ENCODE peak calls at places on chromosomes 1 and 21, in seven cellular contexts. One of them, this sample, is unnamed.

GRCh38 chr21:37367758-37368535 is 1.4 kb downstream of the DYRK1A start:
- DNase-seq in HT1080: peak
- DNase-seq in cardiac muscle cell: peak
- DNase-seq in naive B cell: peak
- DNase-seq in T-cell: peak
- DNase-seq in NCI-H2081: no peak
- DNase-seq in stimulated activated CD4-positive, alpha-beta T cell treated with anti-CD3 and anti-CD28 coated beads, Interleukin-12 subunit alpha, Interleukin-12 subunit beta, amount 100 ng/mL, for 48 hours: no peak
- DNase-seq in this sample: no peak

GRCh38 chr1:63630238-63630637 is 37.0 kb downstream of the PGM1 start:
- DNase-seq in naive B cell: no peak
- DNase-seq in T-cell: no peak
- DNase-seq in HT1080: no peak
- DNase-seq in cardiac muscle cell: no peak
- DNase-seq in stimulated activated CD4-positive, alpha-beta T cell treated with anti-CD3 and anti-CD28 coated beads, Interleukin-12 subunit alpha, Interleukin-12 subunit beta, amount 100 ng/mL, for 48 hours: no peak
- DNase-seq in NCI-H2081: no peak
- DNase-seq in this sample: no peak

GRCh38 chr21:15638856-15639549 is 90.8 kb upstream of the USP25 start:
- DNase-seq in stimulated activated CD4-positive, alpha-beta T cell treated with anti-CD3 and anti-CD28 coated beads, Interleukin-12 subunit alpha, Interleukin-12 subunit beta, amount 100 ng/mL, for 48 hours: no peak
- DNase-seq in T-cell: no peak
- DNase-seq in NCI-H2081: no peak
- DNase-seq in naive B cell: no peak
- DNase-seq in cardiac muscle cell: peak
- DNase-seq in HT1080: no peak
- DNase-seq in this sample: no peak

GRCh38 chr1:159856576-159856975 is 5.9 kb downstream of the VSIG8 start:
- DNase-seq in naive B cell: no peak
- DNase-seq in T-cell: no peak
- DNase-seq in NCI-H2081: no peak
- DNase-seq in cardiac muscle cell: no peak
- DNase-seq in stimulated activated CD4-positive, alpha-beta T cell treated with anti-CD3 and anti-CD28 coated beads, Interleukin-12 subunit alpha, Interleukin-12 subunit beta, amount 100 ng/mL, for 48 hours: no peak
- DNase-seq in HT1080: peak
- DNase-seq in this sample: no peak

GRCh38 chr21:19031956-19032355 is 628.4 kb upstream of the TMPRSS15 start:
- DNase-seq in T-cell: no peak
- DNase-seq in stimulated activated CD4-positive, alpha-beta T cell treated with anti-CD3 and anti-CD28 coated beads, Interleukin-12 subunit alpha, Interleukin-12 subunit beta, amount 100 ng/mL, for 48 hours: no peak
- DNase-seq in naive B cell: no peak
- DNase-seq in NCI-H2081: no peak
- DNase-seq in HT1080: no peak
- DNase-seq in cardiac muscle cell: no peak
- DNase-seq in this sample: peak

GRCh38 chr1:29230553-29231378 is at the start of gene MECR:
- DNase-seq in stimulated activated CD4-positive, alpha-beta T cell treated with anti-CD3 and anti-CD28 coated beads, Interleukin-12 subunit alpha, Interleukin-12 subunit beta, amount 100 ng/mL, for 48 hours: peak
- DNase-seq in cardiac muscle cell: peak
- DNase-seq in T-cell: peak
- DNase-seq in naive B cell: peak
- DNase-seq in NCI-H2081: peak
- DNase-seq in HT1080: peak
- DNase-seq in this sample: peak

GRCh38 chr1:179126338-179127060 is 44.6 kb downstream of the TOR3A start:
- DNase-seq in stimulated activated CD4-positive, alpha-beta T cell treated with anti-CD3 and anti-CD28 coated beads, Interleukin-12 subunit alpha, Interleukin-12 subunit beta, amount 100 ng/mL, for 48 hours: no peak
- DNase-seq in NCI-H2081: no peak
- DNase-seq in T-cell: no peak
- DNase-seq in naive B cell: no peak
- DNase-seq in HT1080: no peak
- DNase-seq in cardiac muscle cell: no peak
- DNase-seq in this sample: no peak

GRCh38 chr1:96313216-96313615 is 408.4 kb upstream of the PTBP2 start:
- DNase-seq in stimulated activated CD4-positive, alpha-beta T cell treated with anti-CD3 and anti-CD28 coated beads, Interleukin-12 subunit alpha, Interleukin-12 subunit beta, amount 100 ng/mL, for 48 hours: no peak
- DNase-seq in cardiac muscle cell: peak
- DNase-seq in NCI-H2081: no peak
- DNase-seq in T-cell: no peak
- DNase-seq in HT1080: peak
- DNase-seq in naive B cell: no peak
- DNase-seq in this sample: peak

GRCh38 chr1:156675271-156675708 is 1.9 kb downstream of the NES start:
- DNase-seq in T-cell: no peak
- DNase-seq in naive B cell: no peak
- DNase-seq in stimulated activated CD4-positive, alpha-beta T cell treated with anti-CD3 and anti-CD28 coated beads, Interleukin-12 subunit alpha, Interleukin-12 subunit beta, amount 100 ng/mL, for 48 hours: no peak
- DNase-seq in HT1080: no peak
- DNase-seq in NCI-H2081: no peak
- DNase-seq in cardiac muscle cell: peak
- DNase-seq in this sample: no peak

GRCh38 chr1:153968000-153968363 is 280 bp downstream of the CREB3L4 start:
- DNase-seq in naive B cell: no peak
- DNase-seq in NCI-H2081: peak
- DNase-seq in T-cell: no peak
- DNase-seq in cardiac muscle cell: no peak
- DNase-seq in stimulated activated CD4-positive, alpha-beta T cell treated with anti-CD3 and anti-CD28 coated beads, Interleukin-12 subunit alpha, Interleukin-12 subunit beta, amount 100 ng/mL, for 48 hours: no peak
- DNase-seq in HT1080: no peak
- DNase-seq in this sample: no peak

GRCh38 chr1:31575373-31576140 is 758 bp upstream of the TINAGL1 start:
- DNase-seq in stimulated activated CD4-positive, alpha-beta T cell treated with anti-CD3 and anti-CD28 coated beads, Interleukin-12 subunit alpha, Interleukin-12 subunit beta, amount 100 ng/mL, for 48 hours: no peak
- DNase-seq in T-cell: no peak
- DNase-seq in naive B cell: no peak
- DNase-seq in NCI-H2081: no peak
- DNase-seq in cardiac muscle cell: no peak
- DNase-seq in HT1080: no peak
- DNase-seq in this sample: no peak

GRCh38 chr1:113391643-113392271 is 1.4 kb downstream of the MAGI3 start:
- DNase-seq in NCI-H2081: peak
- DNase-seq in cardiac muscle cell: no peak
- DNase-seq in stimulated activated CD4-positive, alpha-beta T cell treated with anti-CD3 and anti-CD28 coated beads, Interleukin-12 subunit alpha, Interleukin-12 subunit beta, amount 100 ng/mL, for 48 hours: no peak
- DNase-seq in naive B cell: no peak
- DNase-seq in HT1080: no peak
- DNase-seq in T-cell: peak
- DNase-seq in this sample: peak

GRCh38 chr21:44686000-44686781 is 4.2 kb upstream of the KRTAP12-1 start:
- DNase-seq in naive B cell: no peak
- DNase-seq in NCI-H2081: no peak
- DNase-seq in T-cell: no peak
- DNase-seq in cardiac muscle cell: no peak
- DNase-seq in HT1080: no peak
- DNase-seq in stimulated activated CD4-positive, alpha-beta T cell treated with anti-CD3 and anti-CD28 coated beads, Interleukin-12 subunit alpha, Interleukin-12 subunit beta, amount 100 ng/mL, for 48 hours: no peak
- DNase-seq in this sample: no peak

GRCh38 chr1:151166506-151166956 is 587 bp downstream of the SCNM1 start:
- DNase-seq in NCI-H2081: no peak
- DNase-seq in cardiac muscle cell: peak
- DNase-seq in naive B cell: no peak
- DNase-seq in HT1080: peak
- DNase-seq in stimulated activated CD4-positive, alpha-beta T cell treated with anti-CD3 and anti-CD28 coated beads, Interleukin-12 subunit alpha, Interleukin-12 subunit beta, amount 100 ng/mL, for 48 hours: no peak
- DNase-seq in T-cell: no peak
- DNase-seq in this sample: no peak

GRCh38 chr1:229341811-229342304 is 989 bp downstream of the CCSAP start:
- DNase-seq in T-cell: no peak
- DNase-seq in HT1080: no peak
- DNase-seq in NCI-H2081: peak
- DNase-seq in naive B cell: peak
- DNase-seq in cardiac muscle cell: peak
- DNase-seq in stimulated activated CD4-positive, alpha-beta T cell treated with anti-CD3 and anti-CD28 coated beads, Interleukin-12 subunit alpha, Interleukin-12 subunit beta, amount 100 ng/mL, for 48 hours: no peak
- DNase-seq in this sample: no peak

GRCh38 chr1:21510885-21511578 is 1.8 kb downstream of the ALPL start:
- DNase-seq in HT1080: no peak
- DNase-seq in stimulated activated CD4-positive, alpha-beta T cell treated with anti-CD3 and anti-CD28 coated beads, Interleukin-12 subunit alpha, Interleukin-12 subunit beta, amount 100 ng/mL, for 48 hours: no peak
- DNase-seq in T-cell: no peak
- DNase-seq in cardiac muscle cell: peak
- DNase-seq in naive B cell: no peak
- DNase-seq in NCI-H2081: no peak
- DNase-seq in this sample: no peak

GRCh38 chr1:8969937-8970336 is 24.3 kb downstream of the CA6 start:
- DNase-seq in NCI-H2081: no peak
- DNase-seq in HT1080: no peak
- DNase-seq in naive B cell: no peak
- DNase-seq in cardiac muscle cell: no peak
- DNase-seq in T-cell: no peak
- DNase-seq in stimulated activated CD4-positive, alpha-beta T cell treated with anti-CD3 and anti-CD28 coated beads, Interleukin-12 subunit alpha, Interleukin-12 subunit beta, amount 100 ng/mL, for 48 hours: no peak
- DNase-seq in this sample: no peak

GRCh38 chr21:35478096-35479080 is 429.3 kb upstream of the RUNX1 start:
- DNase-seq in NCI-H2081: no peak
- DNase-seq in cardiac muscle cell: peak
- DNase-seq in HT1080: no peak
- DNase-seq in T-cell: no peak
- DNase-seq in naive B cell: no peak
- DNase-seq in stimulated activated CD4-positive, alpha-beta T cell treated with anti-CD3 and anti-CD28 coated beads, Interleukin-12 subunit alpha, Interleukin-12 subunit beta, amount 100 ng/mL, for 48 hours: no peak
- DNase-seq in this sample: no peak

This sample was measured in NCI-H446.